ENCODE peak calls at places on chromosomes 1 and 21, in five cellular contexts. One of them, this sample, is unnamed. For H3K9me3, the result is how much of the 10 kb centered on the place peaks cover.

GRCh38 chr1:32636793-32637561 is 13.4 kb downstream of the ZBTB8OS start:
- DNase-seq in right cardiac atrium: no peak
- DNase-seq in prostate gland: no peak
- DNase-seq in K562: no peak
- DNase-seq in naive thymus-derived CD4-positive, alpha-beta T cell: no peak
- DNase-seq in this sample: no peak

GRCh38 chr1:47624531-47624930 is 186.7 kb downstream of the FOXD2 start:
- DNase-seq in naive thymus-derived CD4-positive, alpha-beta T cell: no peak
- DNase-seq in prostate gland: no peak
- DNase-seq in K562: peak
- DNase-seq in right cardiac atrium: no peak
- DNase-seq in this sample: no peak

GRCh38 chr21:43369124-43369523 is 57.8 kb downstream of the SIK1 start:
- DNase-seq in right cardiac atrium: peak
- DNase-seq in prostate gland: no peak
- DNase-seq in K562: no peak
- DNase-seq in naive thymus-derived CD4-positive, alpha-beta T cell: no peak
- DNase-seq in this sample: no peak

GRCh38 chr1:166915941-166916340 is 39.9 kb upstream of the TADA1 start:
- DNase-seq in right cardiac atrium: no peak
- DNase-seq in naive thymus-derived CD4-positive, alpha-beta T cell: no peak
- DNase-seq in K562: no peak
- DNase-seq in prostate gland: no peak
- DNase-seq in this sample: no peak

GRCh38 chr21:33924766-33925100 is 9.1 kb upstream of the ATP5PO start:
- DNase-seq in right cardiac atrium: no peak
- DNase-seq in naive thymus-derived CD4-positive, alpha-beta T cell: no peak
- DNase-seq in prostate gland: no peak
- DNase-seq in K562: no peak
- DNase-seq in this sample: no peak

GRCh38 chr1:117674521-117675400 is 68.9 kb downstream of the TENT5C start:
- DNase-seq in K562: peak
- DNase-seq in right cardiac atrium: peak
- DNase-seq in naive thymus-derived CD4-positive, alpha-beta T cell: no peak
- DNase-seq in prostate gland: no peak
- DNase-seq in this sample: peak

GRCh38 chr1:228009828-228010775 is 3.3 kb downstream of the WNT3A start:
- DNase-seq in naive thymus-derived CD4-positive, alpha-beta T cell: peak
- DNase-seq in K562: no peak
- DNase-seq in prostate gland: no peak
- DNase-seq in right cardiac atrium: no peak
- DNase-seq in this sample: no peak

GRCh38 chr1:207867136-207868081 is 43.5 kb downstream of the CD34 start:
- DNase-seq in naive thymus-derived CD4-positive, alpha-beta T cell: peak
- DNase-seq in K562: no peak
- DNase-seq in right cardiac atrium: peak
- DNase-seq in prostate gland: peak
- DNase-seq in this sample: no peak

GRCh38 chr1:43069481-43070050 is 102.5 kb downstream of the EBNA1BP2 start:
- DNase-seq in K562: no peak
- DNase-seq in right cardiac atrium: no peak
- DNase-seq in prostate gland: no peak
- DNase-seq in naive thymus-derived CD4-positive, alpha-beta T cell: no peak
- DNase-seq in this sample: no peak

GRCh38 chr1:243917177-243917862 is 67.3 kb upstream of the AKT3 start:
- DNase-seq in prostate gland: peak
- DNase-seq in right cardiac atrium: peak
- DNase-seq in naive thymus-derived CD4-positive, alpha-beta T cell: peak
- DNase-seq in K562: no peak
- DNase-seq in this sample: no peak

GRCh38 chr21:28910280-28910887 is 82.3 kb downstream of the LTN1 start:
- DNase-seq in right cardiac atrium: no peak
- DNase-seq in prostate gland: no peak
- DNase-seq in naive thymus-derived CD4-positive, alpha-beta T cell: no peak
- DNase-seq in K562: no peak
- DNase-seq in this sample: no peak

GRCh38 chr1:9317591-9318331 is 25.1 kb downstream of the SPSB1 start:
- DNase-seq in K562: no peak
- DNase-seq in prostate gland: no peak
- DNase-seq in naive thymus-derived CD4-positive, alpha-beta T cell: no peak
- DNase-seq in right cardiac atrium: no peak
- DNase-seq in this sample: no peak

GRCh38 chr1:59733443-59734141 is 81.2 kb upstream of the HOOK1 start:
- DNase-seq in K562: peak
- DNase-seq in prostate gland: no peak
- DNase-seq in right cardiac atrium: no peak
- DNase-seq in naive thymus-derived CD4-positive, alpha-beta T cell: no peak
- DNase-seq in this sample: no peak

GRCh38 chr1:112393634-112393976 is 2.4 kb upstream of the CTTNBP2NL start:
- DNase-seq in naive thymus-derived CD4-positive, alpha-beta T cell: no peak
- DNase-seq in right cardiac atrium: peak
- DNase-seq in prostate gland: no peak
- DNase-seq in K562: no peak
- DNase-seq in this sample: no peak

GRCh38 chr1:228830185-228830953 is 95.1 kb downstream of the RHOU start:
- DNase-seq in naive thymus-derived CD4-positive, alpha-beta T cell: no peak
- DNase-seq in K562: no peak
- DNase-seq in right cardiac atrium: no peak
- DNase-seq in prostate gland: peak
- DNase-seq in this sample: no peak

GRCh38 chr1:69263982-69264381 is 303.7 kb upstream of the LRRC7 start:
- DNase-seq in naive thymus-derived CD4-positive, alpha-beta T cell: no peak
- DNase-seq in prostate gland: no peak
- DNase-seq in right cardiac atrium: peak
- DNase-seq in K562: no peak
- DNase-seq in this sample: no peak

DNA sequence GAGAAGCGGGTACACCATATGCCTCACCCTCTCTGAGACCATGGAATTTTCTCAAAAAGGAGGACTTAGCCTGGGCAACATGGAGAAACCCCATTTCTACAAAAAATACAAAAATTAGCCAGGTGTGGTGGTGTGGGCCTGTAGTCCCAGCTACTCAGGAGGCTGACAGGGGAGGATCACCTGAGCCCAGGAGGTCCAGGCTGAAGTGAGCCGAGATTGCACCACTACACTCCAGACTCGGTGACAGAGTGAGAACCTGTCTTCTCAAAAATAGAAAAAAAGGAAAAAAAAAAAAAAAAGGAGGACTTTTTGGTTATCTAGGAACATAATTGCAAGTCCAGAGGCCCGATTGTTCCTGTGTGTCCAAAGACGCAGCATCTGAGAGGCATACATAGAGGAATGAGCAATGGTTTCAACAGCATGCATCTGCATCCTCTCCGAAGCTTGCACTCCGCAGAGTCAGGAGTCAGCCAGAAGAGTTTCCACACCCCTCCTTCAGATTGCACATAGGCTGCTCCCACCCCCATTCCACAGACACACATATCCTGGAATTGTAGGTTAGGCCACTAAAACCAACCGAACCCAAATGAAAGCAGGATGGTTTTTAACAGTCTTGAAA is 2.5 kb upstream of the TBX15 start:
- DNase-seq in naive thymus-derived CD4-positive, alpha-beta T cell: no peak
- DNase-seq in prostate gland: no peak
- DNase-seq in K562: no peak
- DNase-seq in right cardiac atrium: no peak
- DNase-seq in this sample: no peak
- H3K9me3 ChIP-seq in naive thymus-derived CD4-positive, alpha-beta T cell: under half
- H3K9me3 ChIP-seq in prostate gland: under half
- H3K9me3 ChIP-seq in K562: under half
- H3K9me3 ChIP-seq in right cardiac atrium: under half
- H3K9me3 ChIP-seq in this sample: under half

DNA sequence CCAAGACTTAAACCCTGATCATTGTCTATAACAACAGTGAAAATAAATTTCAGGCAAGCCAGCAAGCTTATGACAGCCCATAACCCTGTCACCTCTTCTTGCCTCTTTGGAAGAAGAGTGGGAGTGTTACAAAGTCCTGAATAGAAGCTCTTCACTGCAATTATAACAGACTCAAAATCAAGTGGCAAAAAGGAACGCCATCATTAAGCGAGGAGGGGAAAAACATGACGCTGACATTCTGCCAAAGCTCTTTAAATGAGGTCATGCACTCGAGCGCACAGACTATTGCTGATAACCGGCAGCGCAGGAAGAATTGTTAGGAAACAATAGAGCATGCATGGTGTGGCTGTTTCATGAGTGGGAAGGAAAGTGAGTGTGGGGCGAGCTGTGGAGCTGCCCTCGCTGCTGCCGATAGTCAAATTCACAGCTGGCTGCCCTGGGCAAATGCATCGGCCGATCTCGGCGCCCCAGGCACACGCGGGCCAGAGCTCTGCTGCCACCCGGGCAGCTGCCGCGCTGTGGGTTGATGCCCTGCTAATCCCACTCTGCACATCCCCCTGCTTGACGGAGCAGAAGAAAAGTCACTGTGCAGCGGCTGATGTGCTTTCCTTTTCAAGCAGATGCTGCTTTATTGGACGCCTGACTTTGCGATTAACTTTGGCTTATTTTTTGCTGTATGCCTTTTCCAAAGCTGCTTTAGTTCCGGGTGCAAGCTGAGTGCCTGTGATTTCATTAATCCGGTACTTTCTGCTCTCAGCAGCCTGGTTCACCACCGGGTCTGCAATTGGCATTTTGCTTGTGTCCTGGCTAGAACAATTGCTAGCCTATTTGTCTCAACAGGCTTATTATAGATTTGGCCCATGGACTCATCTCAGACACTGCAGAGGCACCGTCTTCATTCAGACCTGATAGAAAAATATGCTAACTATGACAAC is 102.4 kb upstream of the ST6GALNAC5 start:
- DNase-seq in K562: no peak
- DNase-seq in prostate gland: no peak
- DNase-seq in right cardiac atrium: peak
- DNase-seq in naive thymus-derived CD4-positive, alpha-beta T cell: no peak
- DNase-seq in this sample: no peak
- H3K9me3 ChIP-seq in K562: under half
- H3K9me3 ChIP-seq in prostate gland: under half
- H3K9me3 ChIP-seq in right cardiac atrium: under half
- H3K9me3 ChIP-seq in naive thymus-derived CD4-positive, alpha-beta T cell: under half
- H3K9me3 ChIP-seq in this sample: under half

GRCh38 chr21:46062471-46063211 is 35.3 kb upstream of the COL6A2 start:
- DNase-seq in right cardiac atrium: no peak
- DNase-seq in prostate gland: no peak
- DNase-seq in naive thymus-derived CD4-positive, alpha-beta T cell: no peak
- DNase-seq in K562: no peak
- DNase-seq in this sample: no peak
- H3K9me3 ChIP-seq in right cardiac atrium: under half
- H3K9me3 ChIP-seq in prostate gland: under half
- H3K9me3 ChIP-seq in naive thymus-derived CD4-positive, alpha-beta T cell: under half
- H3K9me3 ChIP-seq in K562: under half
- H3K9me3 ChIP-seq in this sample: under half

GRCh38 chr21:30415993-30416392 is 9.7 kb downstream of the KRTAP13-3 start:
- DNase-seq in naive thymus-derived CD4-positive, alpha-beta T cell: no peak
- DNase-seq in right cardiac atrium: no peak
- DNase-seq in prostate gland: no peak
- DNase-seq in K562: no peak
- DNase-seq in this sample: no peak
- H3K9me3 ChIP-seq in naive thymus-derived CD4-positive, alpha-beta T cell: under half
- H3K9me3 ChIP-seq in right cardiac atrium: under half
- H3K9me3 ChIP-seq in prostate gland: under half
- H3K9me3 ChIP-seq in K562: under half
- H3K9me3 ChIP-seq in this sample: under half